ENCODE peak calls at places on chromosomes 16 and 17, in four cellular contexts. O is GM12878, U is K562, E is HepG2. H is an unnamed sample.

GRCh38 chr17:7477392-7478275 is 1.8 kb downstream of the ZBTB4 start:
- DNase-seq in E (peak; percentile 31), O (no peak), U (no peak), H (no peak)

GRCh38 chr17:20009052-20009301 is 182 bp upstream of the SPECC1 start:
- DNase-seq in E (no peak), O (no peak), U (peak; percentile 78), H (no peak)

GRCh38 chr17:5092139-5093010 is 14.1 kb downstream of the ZFP3 start:
- DNase-seq in U (no peak), E (no peak), O (no peak), H (no peak)

GRCh38 chr16:78523212-78523995 is 423.9 kb downstream of the WWOX start:
- DNase-seq in E (no peak), O (no peak), U (no peak), H (no peak)

GRCh38 chr16:10253344-10253855 is 71.2 kb upstream of the GRIN2A start:
- DNase-seq in E (no peak), U (no peak), O (no peak), H (no peak)

GRCh38 chr16:12265168-12265567 is 288.6 kb downstream of the SNX29 start:
- DNase-seq in U (no peak), O (no peak), E (no peak), H (no peak)

GRCh38 chr17:47199627-47200324 is 9.4 kb upstream of the MYL4 start:
- DNase-seq in U (no peak), O (no peak), E (no peak), H (no peak)

GRCh38 chr16:85261657-85262557 is 149.6 kb upstream of the CIBAR2 start:
- DNase-seq in U (no peak), E (no peak), O (no peak), H (no peak)

GRCh38 chr17:40615295-40615988 is 32.2 kb downstream of the SMARCE1 start:
- DNase-seq in E (peak; percentile 76), U (peak; percentile 52), O (peak; percentile 93), H (peak; percentile 73)

GRCh38 chr16:88705076-88705684 is 1.0 kb downstream of the RNF166 start:
- DNase-seq in E (no peak), U (no peak), O (no peak), H (no peak)

GRCh38 chr17:72351884-72352346 is 231.1 kb downstream of the SOX9 start:
- DNase-seq in U (no peak), O (no peak), E (no peak), H (peak; percentile 30)

GRCh38 chr17:77728022-77728671 is 230.4 kb upstream of the TNRC6C start:
- DNase-seq in E (peak; percentile 58), O (no peak), U (no peak), H (no peak)

GRCh38 chr17:50168319-50168718 is 2.5 kb downstream of the SGCA start:
- DNase-seq in O (no peak), U (no peak), E (no peak), H (no peak)

GRCh38 chr16:78761427-78761826 is 662.0 kb downstream of the WWOX start:
- DNase-seq in E (no peak), U (no peak), O (peak; percentile 34), H (no peak)

GRCh38 chr16:19186403-19186802 is 18.4 kb downstream of the SYT17 start:
- DNase-seq in U (no peak), E (no peak), O (no peak), H (no peak)

GRCh38 chr16:77745972-77746371 is 23.7 kb downstream of the NUDT7 start:
- DNase-seq in E (no peak), O (no peak), U (no peak), H (no peak)

GRCh38 chr16:67571981-67572431 is 9.7 kb downstream of the CTCF start:
- DNase-seq in E (no peak), U (no peak), O (no peak), H (no peak)

GRCh38 chr16:85750827-85751641 is at the start of gene C16orf74:
- DNase-seq in E (no peak), O (no peak), U (peak; percentile 86), H (peak; percentile 35)

GRCh38 chr17:78398390-78398789 is 19.9 kb downstream of the PGS1 start:
- DNase-seq in U (no peak), E (no peak), O (no peak), H (no peak)

GRCh38 chr17:76816590-76817135 is 51.5 kb upstream of the MGAT5B start:
- DNase-seq in O (no peak), U (peak; percentile 74), E (peak; percentile 44), H (peak; percentile 75)

GRCh38 chr17:76927982-76928381 is 59.8 kb downstream of the MGAT5B start:
- DNase-seq in U (no peak), E (no peak), O (no peak), H (no peak)

GRCh38 chr16:88507231-88507743 is 54.2 kb downstream of the ZFPM1 start:
- DNase-seq in E (no peak), O (no peak), U (no peak), H (no peak)

GRCh38 chr17:42315402-42316156 is 27.3 kb downstream of the STAT5A start:
- DNase-seq in O (peak; percentile 57), E (no peak), U (peak; percentile 74), H (no peak)

GRCh38 chr16:84940670-84941551 is 70.4 kb downstream of the ZDHHC7 start:
- DNase-seq in E (no peak), O (no peak), U (no peak), H (no peak)

GRCh38 chr16:55842369-55843104 is 9.6 kb upstream of the CES1 start:
- DNase-seq in U (peak; percentile 60), O (no peak), E (peak; percentile 56), H (no peak)

GRCh38 chr17:77146882-77147281 is 6.1 kb downstream of the SEC14L1 start:
- DNase-seq in E (no peak), O (no peak), U (no peak), H (peak; percentile 33)

GRCh38 chr17:39380144-39380543 is 21.3 kb downstream of the FBXL20 start:
- DNase-seq in O (no peak), E (no peak), U (no peak), H (no peak)

GRCh38 chr16:50611332-50611934 is 63.2 kb downstream of the NKD1 start:
- DNase-seq in U (no peak), O (no peak), E (peak; percentile 40), H (no peak)

GRCh38 chr16:65116216-65116615 is 5.6 kb downstream of the CDH11 start:
- DNase-seq in U (no peak), E (no peak), O (no peak), H (no peak)

GRCh38 chr17:47265983-47266541 is 12.4 kb downstream of the ITGB3 start:
- DNase-seq in U (peak; percentile 57), E (peak; percentile 48), O (no peak), H (no peak)

GRCh38 chr17:27792095-27792494 is 8.2 kb downstream of the NOS2 start:
- DNase-seq in U (no peak), E (no peak), O (no peak), H (no peak)

GRCh38 chr17:70658324-70658723 is 489.0 kb downstream of the KCNJ2 start:
- DNase-seq in U (no peak), O (no peak), E (no peak), H (no peak)

GRCh38 chr17:76700627-76701470 is 9.9 kb downstream of the MXRA7 start:
- DNase-seq in O (no peak), E (peak; percentile 86), U (no peak), H (peak; percentile 41)

DNA sequence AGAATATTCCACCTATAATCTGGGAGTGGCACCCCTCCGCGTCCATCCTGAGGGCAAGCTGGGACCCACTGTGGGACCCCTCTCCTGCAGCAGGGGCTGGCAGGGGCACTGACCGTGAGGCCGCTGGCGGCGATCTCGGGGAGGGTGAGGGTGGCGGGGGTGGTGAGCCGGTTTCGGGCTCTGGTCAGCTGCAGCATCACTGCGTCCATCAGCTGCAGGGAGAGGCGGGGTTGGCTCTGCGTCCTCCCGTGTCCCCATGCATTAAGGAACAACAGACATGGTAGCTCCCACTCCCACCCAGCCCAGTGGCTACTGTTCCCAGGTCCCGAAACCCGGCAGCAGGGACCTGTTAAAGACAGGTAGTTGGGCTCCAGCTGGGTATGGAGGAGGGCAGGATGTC is 3.3 kb downstream of the SMIM22 start:
- DNase-seq in U (no peak), E (no peak), O (no peak), H (no peak)
- TF ChIP-seq NR2C2 in U (no peak), E (no peak), O (no peak), H (no peak)

GRCh38 chr16:75262104-75262799 is 10.8 kb upstream of the BCAR1 start:
- DNase-seq in E (peak; percentile 89), U (no peak), O (no peak), H (peak; percentile 14)
- TF ChIP-seq ATF3 in E (peak; percentile 35), U (no peak), O (no peak), H (no peak)

GRCh38 chr17:15456972-15457722 is 10.3 kb downstream of the CDRT4 start:
- DNase-seq in U (no peak), E (peak; percentile 61), O (no peak), H (no peak)
- TF ChIP-seq NR2C2 in U (no peak), E (no peak), O (no peak), H (no peak)

DNA sequence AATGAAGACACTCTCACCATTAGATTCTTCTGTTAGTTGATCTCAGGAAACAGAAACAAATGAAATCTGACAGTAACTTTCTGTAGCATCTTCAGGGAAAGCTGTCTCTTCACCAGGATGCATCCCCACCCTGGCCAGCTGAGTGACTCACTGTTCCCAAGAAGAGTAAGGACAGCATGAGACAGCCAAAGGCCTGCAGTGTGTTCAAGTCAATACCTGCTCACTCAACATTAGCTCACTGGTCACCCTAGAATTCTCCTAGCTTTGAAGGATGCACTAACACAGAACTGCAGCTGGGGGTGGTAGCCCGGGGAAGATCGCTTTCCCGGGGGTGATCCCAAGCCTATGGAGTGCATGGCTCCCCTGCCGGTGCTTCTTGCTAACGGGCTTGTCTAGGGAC is 28.2 kb upstream of the CLEC18B start:
- DNase-seq in E (no peak), O (no peak), U (no peak), H (no peak)
- TF ChIP-seq ATF3 in E (no peak), O (no peak), U (no peak), H (no peak)

GRCh38 chr16:1687427-1688316 is 9.6 kb downstream of the JPT2 start:
- DNase-seq in E (peak; percentile 38), O (no peak), U (no peak), H (no peak)
- TF ChIP-seq NR2C2 in E (no peak), O (no peak), U (no peak), H (no peak)

DNA sequence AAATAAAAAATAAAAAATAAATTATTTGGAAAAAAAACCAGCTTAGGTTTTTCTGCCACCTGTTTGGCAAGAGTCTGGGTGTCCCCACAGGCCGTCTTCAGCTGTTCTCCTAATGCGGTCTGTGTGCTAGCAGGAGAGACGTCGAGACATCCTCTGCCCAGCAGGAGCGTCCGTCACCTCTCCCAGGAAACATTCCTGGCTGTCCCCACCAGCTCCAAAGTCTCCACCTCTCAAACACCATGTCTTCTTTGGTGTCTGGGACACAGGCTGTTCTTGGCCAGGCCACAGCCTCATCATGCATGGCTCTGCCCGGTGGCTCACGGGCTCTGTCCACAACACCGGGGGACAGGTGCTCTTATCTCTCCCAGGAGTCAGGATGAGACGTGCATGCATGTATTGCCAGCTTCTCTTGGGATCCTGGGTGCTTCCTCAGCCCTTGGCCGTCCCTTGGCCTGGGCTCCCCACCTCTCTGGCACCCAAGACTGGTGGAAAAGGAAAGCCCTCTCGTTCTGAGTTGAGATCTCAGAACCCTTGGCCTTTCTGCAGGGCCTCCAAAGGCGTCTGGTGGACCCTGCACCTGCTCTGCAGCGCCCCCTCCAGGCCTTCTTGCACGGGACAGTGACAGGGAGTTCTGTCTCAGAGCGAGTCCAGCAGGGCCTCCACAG is 84.9 kb upstream of the CBX4 start:
- DNase-seq in O (no peak), E (peak; percentile 67), U (peak; percentile 74), H (peak; percentile 97)
- TF ChIP-seq ATF3 in O (no peak), E (no peak), U (no peak), H (no peak)